ENCODE peak calls at places on chromosomes 4 and X, in five cellular contexts. T is CD8-positive, alpha-beta T cell; E is fibroblast of the aortic adventitia; C is HepG2; R is naive thymus-derived CD4-positive, alpha-beta T cell. M is an unnamed sample.
A peak's percentile ranks its signal among the peaks of the same experiment; 100 is the strongest.

GRCh38 chrX:102765217-102765616 is 44.7 kb downstream of the GPRASP3 start:
- DNase-seq in T (no peak), E (peak; percentile 88), C (no peak), R (no peak), M (peak; percentile 91)

GRCh38 chrX:17738002-17738713 is 865 bp downstream of the SCML1 start:
- DNase-seq in T (peak; percentile 4), E (peak; percentile 18), C (peak; percentile 56), R (peak; percentile 81), M (peak; percentile 29)

GRCh38 chr4:151540728-151541437 is 131.9 kb downstream of the FHIP1A start:
- DNase-seq in T (no peak), E (peak; percentile 92), C (no peak), R (no peak), M (peak; percentile 98)

GRCh38 chr4:131091896-131092295 is 1995.9 kb downstream of the C4orf33 start:
- DNase-seq in T (no peak), E (peak; percentile 40), C (peak; percentile 19), R (no peak), M (peak; percentile 44)

GRCh38 chr4:94558392-94558920 is 106.7 kb downstream of the PDLIM5 start:
- DNase-seq in T (no peak), E (no peak), C (no peak), R (no peak), M (no peak)

GRCh38 chr4:184514121-184514988 is 40.0 kb upstream of the IRF2 start:
- DNase-seq in T (no peak), E (peak; percentile 80), C (no peak), R (no peak), M (peak; percentile 92)

GRCh38 chrX:119618439-119618838 is 12.2 kb upstream of the NKRF start:
- DNase-seq in T (no peak), E (no peak), C (no peak), R (no peak), M (no peak)

GRCh38 chr4:73021634-73022033 is 47.9 kb downstream of the COX18 start:
- DNase-seq in T (no peak), E (peak; percentile 73), C (peak; percentile 24), R (no peak), M (peak; percentile 51)

GRCh38 chrX:3362956-3363355 is 16.5 kb upstream of the MXRA5 start:
- DNase-seq in T (no peak), E (no peak), C (no peak), R (no peak), M (no peak)

GRCh38 chrX:39891781-39892180 is 206.0 kb downstream of the BCOR start:
- DNase-seq in T (no peak), E (no peak), C (no peak), R (peak; percentile 24), M (no peak)

GRCh38 chr4:25154594-25155265 is 5.5 kb downstream of the SEPSECS start:
- DNase-seq in T (no peak), E (no peak), C (peak; percentile 84), R (no peak), M (no peak)

GRCh38 chr4:122822466-122822865 is 4.2 kb upstream of the FGF2 start:
- DNase-seq in T (no peak), E (no peak), C (no peak), R (no peak), M (no peak)

GRCh38 chrX:133657455-133657854 is 242.2 kb upstream of the GPC4 start:
- DNase-seq in T (no peak), E (no peak), C (no peak), R (no peak), M (no peak)

GRCh38 chrX:69503228-69503834 is 795 bp upstream of the NALF2 start:
- DNase-seq in T (no peak), E (no peak), C (peak; percentile 79), R (no peak), M (peak; percentile 6)

GRCh38 chr4:173025131-173025530 is 143.5 kb upstream of the GALNT7 start:
- DNase-seq in T (no peak), E (peak; percentile 85), C (peak; percentile 38), R (peak; percentile 50), M (peak; percentile 77)

GRCh38 chr4:5615496-5616075 is 92.8 kb downstream of the EVC2 start:
- DNase-seq in T (no peak), E (no peak), C (no peak), R (no peak), M (no peak)

GRCh38 chr4:173170210-173170778 is 1.7 kb downstream of the GALNT7 start:
- DNase-seq in T (no peak), E (peak; percentile 32), C (no peak), R (no peak), M (peak; percentile 19)

GRCh38 chrX:16610121-16610565 is 39.8 kb upstream of the S100G start:
- DNase-seq in T (no peak), E (peak; percentile 52), C (no peak), R (no peak), M (peak; percentile 76)

GRCh38 chrX:9913041-9913440 is 54.1 kb upstream of the CLDN34 start:
- DNase-seq in T (no peak), E (no peak), C (no peak), R (no peak), M (peak; percentile 33)

GRCh38 chrX:97539970-97540519 is 656.3 kb downstream of the RPA4 start:
- DNase-seq in T (no peak), E (no peak), C (peak; percentile 78), R (no peak), M (no peak)

GRCh38 chr4:15654556-15655222 is 468 bp downstream of the FBXL5 start:
- DNase-seq in T (peak; percentile 6), E (peak; percentile 36), C (peak; percentile 15), R (peak; percentile 34), M (peak; percentile 32)

GRCh38 chrX:136258951-136259350 is 7.8 kb upstream of the MAP7D3 start:
- DNase-seq in T (no peak), E (no peak), C (no peak), R (no peak), M (no peak)

GRCh38 chr4:37765741-37766140 is 60.7 kb upstream of the PGM2 start:
- DNase-seq in T (no peak), E (no peak), C (peak; percentile 78), R (no peak), M (no peak)

GRCh38 chr4:113674251-113674650 is 87.3 kb downstream of the CAMK2D start:
- DNase-seq in T (no peak), E (peak; percentile 25), C (no peak), R (no peak), M (peak; percentile 14)

GRCh38 chr4:74612837-74613236 is 167.9 kb downstream of the AREG start:
- DNase-seq in T (no peak), E (no peak), C (no peak), R (no peak), M (no peak)

GRCh38 chr4:140081582-140082398 is 72.2 kb downstream of the MAML3 start:
- DNase-seq in T (no peak), E (no peak), C (no peak), R (no peak), M (no peak)

GRCh38 chr4:140012688-140013087 is 141.3 kb downstream of the MAML3 start:
- DNase-seq in T (peak; percentile 31), E (peak; percentile 70), C (peak; percentile 70), R (peak; percentile 73), M (peak; percentile 86)

GRCh38 chrX:118495958-118496762 is 545 bp downstream of the DOCK11 start:
- DNase-seq in T (peak; percentile 58), E (no peak), C (no peak), R (peak; percentile 80), M (peak; percentile 32)

GRCh38 chr4:170008376-170008775 is 17.8 kb downstream of the MFAP3L start:
- DNase-seq in T (no peak), E (no peak), C (no peak), R (no peak), M (no peak)

M was measured in fibroblast of mammary gland.